ENCODE peak calls at places on chromosomes 3 and 15, in seven cellular contexts. One of them, this sample, is unnamed.

GRCh38 chr15:69595009-69595825 is 142.6 kb downstream of the RPLP1 start:
- DNase-seq in neural progenitor cell: no peak
- DNase-seq in fibroblast of pulmonary artery: no peak
- DNase-seq in PC-3: no peak
- DNase-seq in CD4-positive, alpha-beta T cell: no peak
- DNase-seq in NB4: peak
- DNase-seq in tibial artery: peak
- DNase-seq in this sample: no peak

GRCh38 chr3:175484666-175485065 is 625.5 kb downstream of the NAALADL2 start:
- DNase-seq in neural progenitor cell: no peak
- DNase-seq in fibroblast of pulmonary artery: no peak
- DNase-seq in PC-3: no peak
- DNase-seq in CD4-positive, alpha-beta T cell: no peak
- DNase-seq in NB4: no peak
- DNase-seq in tibial artery: no peak
- DNase-seq in this sample: no peak

GRCh38 chr3:2921903-2922302 is 188.3 kb downstream of the IL5RA start:
- DNase-seq in neural progenitor cell: peak
- DNase-seq in fibroblast of pulmonary artery: peak
- DNase-seq in PC-3: no peak
- DNase-seq in CD4-positive, alpha-beta T cell: no peak
- DNase-seq in NB4: peak
- DNase-seq in tibial artery: no peak
- DNase-seq in this sample: peak

GRCh38 chr3:106824856-106825255 is 552.4 kb upstream of the CCDC54 start:
- DNase-seq in neural progenitor cell: peak
- DNase-seq in fibroblast of pulmonary artery: peak
- DNase-seq in PC-3: peak
- DNase-seq in CD4-positive, alpha-beta T cell: no peak
- DNase-seq in NB4: peak
- DNase-seq in tibial artery: no peak
- DNase-seq in this sample: peak

GRCh38 chr3:5194801-5195509 is 7.4 kb downstream of the EDEM1 start:
- DNase-seq in neural progenitor cell: no peak
- DNase-seq in fibroblast of pulmonary artery: peak
- DNase-seq in PC-3: peak
- DNase-seq in CD4-positive, alpha-beta T cell: no peak
- DNase-seq in NB4: peak
- DNase-seq in tibial artery: peak
- DNase-seq in this sample: peak

GRCh38 chr15:57340673-57341259 is 35.5 kb upstream of the CGNL1 start:
- DNase-seq in neural progenitor cell: peak
- DNase-seq in fibroblast of pulmonary artery: peak
- DNase-seq in PC-3: peak
- DNase-seq in CD4-positive, alpha-beta T cell: no peak
- DNase-seq in NB4: peak
- DNase-seq in tibial artery: peak
- DNase-seq in this sample: peak

GRCh38 chr3:136639069-136639468 is 113.1 kb downstream of the STAG1 start:
- DNase-seq in neural progenitor cell: no peak
- DNase-seq in fibroblast of pulmonary artery: no peak
- DNase-seq in PC-3: no peak
- DNase-seq in CD4-positive, alpha-beta T cell: no peak
- DNase-seq in NB4: no peak
- DNase-seq in tibial artery: no peak
- DNase-seq in this sample: no peak

GRCh38 chr3:72137865-72138861 is 353.2 kb upstream of the PROK2 start:
- DNase-seq in neural progenitor cell: no peak
- DNase-seq in fibroblast of pulmonary artery: no peak
- DNase-seq in PC-3: no peak
- DNase-seq in CD4-positive, alpha-beta T cell: no peak
- DNase-seq in NB4: no peak
- DNase-seq in tibial artery: no peak
- DNase-seq in this sample: no peak

GRCh38 chr3:171646357-171647133 is 163.7 kb downstream of the PLD1 start:
- DNase-seq in neural progenitor cell: peak
- DNase-seq in fibroblast of pulmonary artery: peak
- DNase-seq in PC-3: peak
- DNase-seq in CD4-positive, alpha-beta T cell: no peak
- DNase-seq in NB4: peak
- DNase-seq in tibial artery: no peak
- DNase-seq in this sample: peak

GRCh38 chr3:165439765-165440164 is 243.6 kb upstream of the SLITRK3 start:
- DNase-seq in neural progenitor cell: no peak
- DNase-seq in fibroblast of pulmonary artery: peak
- DNase-seq in PC-3: no peak
- DNase-seq in CD4-positive, alpha-beta T cell: no peak
- DNase-seq in NB4: no peak
- DNase-seq in tibial artery: no peak
- DNase-seq in this sample: no peak

GRCh38 chr15:63939531-63940130 is 105.9 kb upstream of the HERC1 start:
- DNase-seq in neural progenitor cell: no peak
- DNase-seq in fibroblast of pulmonary artery: peak
- DNase-seq in PC-3: no peak
- DNase-seq in CD4-positive, alpha-beta T cell: no peak
- DNase-seq in NB4: no peak
- DNase-seq in tibial artery: peak
- DNase-seq in this sample: no peak

GRCh38 chr15:61049003-61049402 is 180.1 kb downstream of the RORA start:
- DNase-seq in neural progenitor cell: no peak
- DNase-seq in fibroblast of pulmonary artery: no peak
- DNase-seq in PC-3: no peak
- DNase-seq in CD4-positive, alpha-beta T cell: no peak
- DNase-seq in NB4: no peak
- DNase-seq in tibial artery: no peak
- DNase-seq in this sample: no peak

GRCh38 chr3:55491296-55491816 is 4.2 kb upstream of the WNT5A start:
- DNase-seq in neural progenitor cell: no peak
- DNase-seq in fibroblast of pulmonary artery: peak
- DNase-seq in PC-3: peak
- DNase-seq in CD4-positive, alpha-beta T cell: no peak
- DNase-seq in NB4: no peak
- DNase-seq in tibial artery: no peak
- DNase-seq in this sample: peak

GRCh38 chr3:24042174-24042878 is 97.2 kb downstream of the NR1D2 start:
- DNase-seq in neural progenitor cell: no peak
- DNase-seq in fibroblast of pulmonary artery: peak
- DNase-seq in PC-3: no peak
- DNase-seq in CD4-positive, alpha-beta T cell: no peak
- DNase-seq in NB4: no peak
- DNase-seq in tibial artery: no peak
- DNase-seq in this sample: no peak

GRCh38 chr15:65386376-65386775 is 8.6 kb upstream of the IGDCC3 start:
- DNase-seq in neural progenitor cell: no peak
- DNase-seq in fibroblast of pulmonary artery: no peak
- DNase-seq in PC-3: no peak
- DNase-seq in CD4-positive, alpha-beta T cell: no peak
- DNase-seq in NB4: no peak
- DNase-seq in tibial artery: no peak
- DNase-seq in this sample: no peak

GRCh38 chr3:8769088-8769822 is at the start of gene OXTR:
- DNase-seq in neural progenitor cell: peak
- DNase-seq in fibroblast of pulmonary artery: peak
- DNase-seq in PC-3: peak
- DNase-seq in CD4-positive, alpha-beta T cell: peak
- DNase-seq in NB4: peak
- DNase-seq in tibial artery: no peak
- DNase-seq in this sample: peak

GRCh38 chr3:32296251-32297204 is 58.0 kb downstream of the CMTM8 start:
- DNase-seq in neural progenitor cell: peak
- DNase-seq in fibroblast of pulmonary artery: peak
- DNase-seq in PC-3: peak
- DNase-seq in CD4-positive, alpha-beta T cell: peak
- DNase-seq in NB4: peak
- DNase-seq in tibial artery: peak
- DNase-seq in this sample: peak

GRCh38 chr3:187848396-187848795 is 103.1 kb upstream of the BCL6 start:
- DNase-seq in neural progenitor cell: no peak
- DNase-seq in fibroblast of pulmonary artery: no peak
- DNase-seq in PC-3: no peak
- DNase-seq in CD4-positive, alpha-beta T cell: no peak
- DNase-seq in NB4: no peak
- DNase-seq in tibial artery: no peak
- DNase-seq in this sample: no peak

GRCh38 chr15:90451215-90451850 is 63.3 kb downstream of the IQGAP1 start:
- DNase-seq in neural progenitor cell: no peak
- DNase-seq in fibroblast of pulmonary artery: no peak
- DNase-seq in PC-3: peak
- DNase-seq in CD4-positive, alpha-beta T cell: no peak
- DNase-seq in NB4: no peak
- DNase-seq in tibial artery: no peak
- DNase-seq in this sample: peak

GRCh38 chr3:43870110-43870509 is 179.4 kb downstream of the ABHD5 start:
- DNase-seq in neural progenitor cell: no peak
- DNase-seq in fibroblast of pulmonary artery: peak
- DNase-seq in PC-3: peak
- DNase-seq in CD4-positive, alpha-beta T cell: no peak
- DNase-seq in NB4: no peak
- DNase-seq in tibial artery: no peak
- DNase-seq in this sample: peak

GRCh38 chr15:38888701-38889154 is 324.1 kb upstream of the RASGRP1 start:
- DNase-seq in neural progenitor cell: peak
- DNase-seq in fibroblast of pulmonary artery: no peak
- DNase-seq in PC-3: no peak
- DNase-seq in CD4-positive, alpha-beta T cell: no peak
- DNase-seq in NB4: no peak
- DNase-seq in tibial artery: no peak
- DNase-seq in this sample: no peak

GRCh38 chr15:52710050-52710709 is 31.0 kb upstream of the ATOSA start:
- DNase-seq in neural progenitor cell: no peak
- DNase-seq in fibroblast of pulmonary artery: no peak
- DNase-seq in PC-3: no peak
- DNase-seq in CD4-positive, alpha-beta T cell: no peak
- DNase-seq in NB4: no peak
- DNase-seq in tibial artery: no peak
- DNase-seq in this sample: peak

GRCh38 chr3:42820746-42821051 is 11.5 kb downstream of the ACKR2 start:
- DNase-seq in neural progenitor cell: no peak
- DNase-seq in fibroblast of pulmonary artery: no peak
- DNase-seq in PC-3: no peak
- DNase-seq in CD4-positive, alpha-beta T cell: no peak
- DNase-seq in NB4: no peak
- DNase-seq in tibial artery: no peak
- DNase-seq in this sample: no peak

GRCh38 chr15:77030928-77031375 is 36.0 kb downstream of the PSTPIP1 start:
- DNase-seq in neural progenitor cell: peak
- DNase-seq in fibroblast of pulmonary artery: no peak
- DNase-seq in PC-3: no peak
- DNase-seq in CD4-positive, alpha-beta T cell: no peak
- DNase-seq in NB4: no peak
- DNase-seq in tibial artery: no peak
- DNase-seq in this sample: no peak

GRCh38 chr3:25783661-25784512 is 644 bp upstream of the NGLY1 start:
- DNase-seq in neural progenitor cell: peak
- DNase-seq in fibroblast of pulmonary artery: peak
- DNase-seq in PC-3: peak
- DNase-seq in CD4-positive, alpha-beta T cell: no peak
- DNase-seq in NB4: peak
- DNase-seq in tibial artery: peak
- DNase-seq in this sample: peak

GRCh38 chr3:121916189-121916588 is 22.0 kb downstream of the SLC15A2 start:
- DNase-seq in neural progenitor cell: no peak
- DNase-seq in fibroblast of pulmonary artery: no peak
- DNase-seq in PC-3: peak
- DNase-seq in CD4-positive, alpha-beta T cell: no peak
- DNase-seq in NB4: no peak
- DNase-seq in tibial artery: no peak
- DNase-seq in this sample: no peak

GRCh38 chr15:81182031-81182745 is 14.5 kb upstream of the IL16 start:
- DNase-seq in neural progenitor cell: peak
- DNase-seq in fibroblast of pulmonary artery: no peak
- DNase-seq in PC-3: no peak
- DNase-seq in CD4-positive, alpha-beta T cell: no peak
- DNase-seq in NB4: no peak
- DNase-seq in tibial artery: no peak
- DNase-seq in this sample: no peak

GRCh38 chr15:81183403-81183760 is 13.3 kb upstream of the IL16 start:
- DNase-seq in neural progenitor cell: no peak
- DNase-seq in fibroblast of pulmonary artery: no peak
- DNase-seq in PC-3: no peak
- DNase-seq in CD4-positive, alpha-beta T cell: no peak
- DNase-seq in NB4: no peak
- DNase-seq in tibial artery: no peak
- DNase-seq in this sample: no peak

GRCh38 chr15:81184188-81184587 is 12.5 kb upstream of the IL16 start:
- DNase-seq in neural progenitor cell: no peak
- DNase-seq in fibroblast of pulmonary artery: no peak
- DNase-seq in PC-3: no peak
- DNase-seq in CD4-positive, alpha-beta T cell: no peak
- DNase-seq in NB4: no peak
- DNase-seq in tibial artery: peak
- DNase-seq in this sample: no peak

GRCh38 chr15:81181220-81181619 is 15.5 kb upstream of the IL16 start:
- DNase-seq in neural progenitor cell: no peak
- DNase-seq in fibroblast of pulmonary artery: no peak
- DNase-seq in PC-3: no peak
- DNase-seq in CD4-positive, alpha-beta T cell: no peak
- DNase-seq in NB4: no peak
- DNase-seq in tibial artery: no peak
- DNase-seq in this sample: no peak

GRCh38 chr15:81182746-81183402 is 13.8 kb upstream of the IL16 start:
- DNase-seq in neural progenitor cell: peak
- DNase-seq in fibroblast of pulmonary artery: no peak
- DNase-seq in PC-3: no peak
- DNase-seq in CD4-positive, alpha-beta T cell: no peak
- DNase-seq in NB4: no peak
- DNase-seq in tibial artery: peak
- DNase-seq in this sample: no peak
- TF ChIP-seq CTCF in neural progenitor cell: no peak
- TF ChIP-seq CTCF in fibroblast of pulmonary artery: peak
- TF ChIP-seq CTCF in PC-3: no peak
- TF ChIP-seq CTCF in CD4-positive, alpha-beta T cell: no peak
- TF ChIP-seq CTCF in NB4: no peak
- TF ChIP-seq CTCF in tibial artery: no peak
- TF ChIP-seq CTCF in this sample: no peak

GRCh38 chr15:31487811-31488436 is 161.3 kb downstream of the KLF13 start:
- DNase-seq in neural progenitor cell: no peak
- DNase-seq in fibroblast of pulmonary artery: peak
- DNase-seq in PC-3: peak
- DNase-seq in CD4-positive, alpha-beta T cell: no peak
- DNase-seq in NB4: peak
- DNase-seq in tibial artery: no peak
- DNase-seq in this sample: peak
- TF ChIP-seq CTCF in neural progenitor cell: no peak
- TF ChIP-seq CTCF in fibroblast of pulmonary artery: peak
- TF ChIP-seq CTCF in PC-3: peak
- TF ChIP-seq CTCF in CD4-positive, alpha-beta T cell: no peak
- TF ChIP-seq CTCF in NB4: no peak
- TF ChIP-seq CTCF in tibial artery: no peak
- TF ChIP-seq CTCF in this sample: no peak

GRCh38 chr15:101489236-101489632 is 273 bp downstream of the PCSK6 start:
- DNase-seq in neural progenitor cell: peak
- DNase-seq in fibroblast of pulmonary artery: peak
- DNase-seq in PC-3: peak
- DNase-seq in CD4-positive, alpha-beta T cell: no peak
- DNase-seq in NB4: peak
- DNase-seq in tibial artery: no peak
- DNase-seq in this sample: peak
- TF ChIP-seq CTCF in neural progenitor cell: no peak
- TF ChIP-seq CTCF in fibroblast of pulmonary artery: no peak
- TF ChIP-seq CTCF in PC-3: no peak
- TF ChIP-seq CTCF in CD4-positive, alpha-beta T cell: no peak
- TF ChIP-seq CTCF in NB4: no peak
- TF ChIP-seq CTCF in tibial artery: no peak
- TF ChIP-seq CTCF in this sample: no peak

GRCh38 chr3:164004205-164004604 is 1074.1 kb downstream of the SI start:
- DNase-seq in neural progenitor cell: peak
- DNase-seq in fibroblast of pulmonary artery: no peak
- DNase-seq in PC-3: no peak
- DNase-seq in CD4-positive, alpha-beta T cell: no peak
- DNase-seq in NB4: peak
- DNase-seq in tibial artery: no peak
- DNase-seq in this sample: no peak
- TF ChIP-seq CTCF in neural progenitor cell: peak
- TF ChIP-seq CTCF in fibroblast of pulmonary artery: no peak
- TF ChIP-seq CTCF in PC-3: no peak
- TF ChIP-seq CTCF in CD4-positive, alpha-beta T cell: no peak
- TF ChIP-seq CTCF in NB4: no peak
- TF ChIP-seq CTCF in tibial artery: no peak
- TF ChIP-seq CTCF in this sample: no peak

This sample was measured in MCF 10A.